ENCODE peak calls at places on chromosome X, in ten cellular contexts. V, N, J, L, Q, B, R, W, F and H are unnamed samples.

GRCh38 chrX:9464435-9465371 is at the start of gene TBL1X:
- DNase-seq in V (peak; percentile 43), N (no peak), J (no peak), L (peak; percentile 29), Q (peak; percentile 0), B (peak; percentile 23), R (peak; percentile 48), W (peak; percentile 19), F (peak; percentile 61), H (no peak)

GRCh38 chrX:135512508-135513139 is 7.8 kb upstream of the INTS6L start:
- DNase-seq in V (no peak), N (no peak), J (no peak), L (no peak), Q (no peak), B (no peak), R (no peak), W (no peak), F (no peak), H (no peak)

GRCh38 chrX:94051926-94052325 is 377.9 kb downstream of the FAM133A start:
- DNase-seq in V (no peak), N (no peak), J (no peak), L (no peak), Q (no peak), B (no peak), R (no peak), W (no peak), F (no peak), H (no peak)

GRCh38 chrX:40474205-40474626 is 106.6 kb upstream of the ATP6AP2 start:
- DNase-seq in V (no peak), N (peak; percentile 15), J (no peak), L (no peak), Q (no peak), B (no peak), R (peak; percentile 37), W (no peak), F (no peak), H (peak; percentile 76)

GRCh38 chrX:97215166-97215565 is 331.5 kb downstream of the RPA4 start:
- DNase-seq in V (no peak), N (no peak), J (no peak), L (no peak), Q (no peak), B (no peak), R (no peak), W (no peak), F (no peak), H (no peak)

GRCh38 chrX:151753313-151754041 is 18.9 kb downstream of the CNGA2 start:
- DNase-seq in V (no peak), N (peak; percentile 41), J (peak; percentile 33), L (no peak), Q (no peak), B (peak; percentile 27), R (peak; percentile 51), W (no peak), F (no peak), H (peak; percentile 8)

GRCh38 chrX:106897259-106897658 is 5.9 kb downstream of the RIPPLY1 start:
- DNase-seq in V (no peak), N (peak; percentile 12), J (no peak), L (no peak), Q (no peak), B (no peak), R (no peak), W (no peak), F (no peak), H (no peak)

GRCh38 chrX:154074199-154074598 is 23.3 kb downstream of the MECP2 start:
- DNase-seq in V (no peak), N (peak; percentile 54), J (no peak), L (no peak), Q (no peak), B (no peak), R (no peak), W (no peak), F (no peak), H (peak; percentile 80)

GRCh38 chrX:22533898-22534297 is 261.2 kb downstream of the CBLL2 start:
- DNase-seq in V (no peak), N (no peak), J (no peak), L (no peak), Q (no peak), B (no peak), R (no peak), W (no peak), F (peak; percentile 4), H (no peak)

GRCh38 chrX:130741584-130741983 is 161.4 kb downstream of the ENOX2 start:
- DNase-seq in V (no peak), N (no peak), J (no peak), L (no peak), Q (no peak), B (no peak), R (no peak), W (no peak), F (no peak), H (no peak)

GRCh38 chrX:136630881-136631280 is 17.1 kb upstream of the CD40LG start:
- DNase-seq in V (no peak), N (no peak), J (no peak), L (no peak), Q (no peak), B (no peak), R (no peak), W (no peak), F (no peak), H (no peak)

GRCh38 chrX:19772759-19773623 is 114.4 kb downstream of the SH3KBP1 start:
- DNase-seq in V (no peak), N (no peak), J (no peak), L (no peak), Q (no peak), B (no peak), R (no peak), W (no peak), F (peak; percentile 65), H (no peak)

GRCh38 chrX:153719238-153719637 is 4.9 kb downstream of the BCAP31 start:
- DNase-seq in V (no peak), N (peak; percentile 64), J (no peak), L (no peak), Q (no peak), B (no peak), R (no peak), W (no peak), F (no peak), H (no peak)